ENCODE peak calls at places on chromosomes 1 and 21, in nine cellular contexts. Z, B, N, V, Q, I, D, T and O are unnamed samples.

GRCh38 chr1:30377230-30378022 is 346.0 kb downstream of the MATN1 start:
- DNase-seq in V (no peak), Z (no peak), N (no peak), T (peak; percentile 49), Q (no peak), I (no peak), D (no peak), B (no peak), O (no peak)

GRCh38 chr1:63902844-63903589 is 129.2 kb downstream of the ROR1 start:
- DNase-seq in V (peak; percentile 68), T (no peak), I (peak; percentile 34), B (no peak), D (no peak), Q (no peak), Z (no peak), N (no peak), O (peak; percentile 22)

GRCh38 chr1:238177960-238178359 is 287.2 kb upstream of the ZP4 start:
- DNase-seq in I (peak; percentile 83), D (no peak), V (peak; percentile 37), B (no peak), Z (no peak), N (no peak), Q (no peak), T (no peak), O (no peak)

GRCh38 chr1:225813250-225813964 is 3.5 kb downstream of the EPHX1 start:
- DNase-seq in T (peak; percentile 86), N (peak; percentile 82), Z (peak; percentile 74), B (no peak), I (no peak), Q (no peak), V (peak; percentile 81), D (peak; percentile 50), O (peak; percentile 86)

GRCh38 chr1:20496241-20496661 is 10.2 kb upstream of the CAMK2N1 start:
- DNase-seq in Q (no peak), D (no peak), N (no peak), Z (no peak), B (no peak), I (peak; percentile 90), V (peak; percentile 100), T (no peak), O (peak; percentile 42)

GRCh38 chr1:118117521-118117920 is 67.5 kb downstream of the SPAG17 start:
- DNase-seq in N (no peak), T (no peak), B (no peak), Z (no peak), V (no peak), Q (no peak), I (no peak), D (no peak), O (no peak)

GRCh38 chr1:158021721-158022120 is 28.3 kb downstream of the KIRREL1 start:
- DNase-seq in T (no peak), I (no peak), B (no peak), Q (no peak), D (no peak), Z (no peak), N (no peak), V (peak; percentile 37), O (no peak)

GRCh38 chr21:44939532-44940115 is at the start of gene SLX9:
- DNase-seq in D (peak; percentile 20), I (peak; percentile 74), T (peak; percentile 91), Z (peak; percentile 72), B (no peak), Q (no peak), N (peak; percentile 84), V (peak; percentile 44), O (peak; percentile 76)

GRCh38 chr1:26234644-26235384 is 814 bp downstream of the CEP85 start:
- DNase-seq in I (peak; percentile 41), Q (no peak), D (no peak), B (no peak), N (no peak), T (no peak), Z (no peak), V (peak; percentile 27), O (peak; percentile 6)

GRCh38 chr1:41751804-41752513 is 166.8 kb downstream of the HIVEP3 start:
- DNase-seq in V (no peak), N (peak; percentile 76), B (no peak), T (peak; percentile 71), Z (no peak), D (no peak), I (peak; percentile 91), Q (no peak), O (peak; percentile 40)

GRCh38 chr1:165395522-165396300 is 39.2 kb upstream of the LMX1A start:
- DNase-seq in Z (no peak), B (no peak), N (no peak), D (no peak), Q (no peak), V (peak; percentile 57), T (no peak), I (no peak), O (no peak)

GRCh38 chr1:9249534-9250335 is 15.2 kb downstream of the H6PD start:
- DNase-seq in V (peak; percentile 21), T (peak; percentile 81), Q (no peak), I (no peak), D (no peak), Z (peak; percentile 58), N (peak; percentile 74), B (no peak), O (peak; percentile 26)

GRCh38 chr1:23178931-23179330 is 10.3 kb upstream of the LUZP1 start:
- DNase-seq in Z (no peak), D (no peak), V (peak; percentile 35), I (no peak), Q (no peak), N (no peak), T (no peak), B (no peak), O (no peak)

GRCh38 chr1:71307451-71307850 is 226.6 kb upstream of the ZRANB2 start:
- DNase-seq in N (no peak), Q (no peak), D (peak; percentile 51), V (peak; percentile 71), I (peak; percentile 49), T (no peak), Z (no peak), B (peak; percentile 26), O (peak; percentile 95)

GRCh38 chr1:101004666-101005065 is 20.9 kb downstream of the DPH5 start:
- DNase-seq in N (no peak), B (no peak), T (no peak), Z (no peak), I (peak; percentile 37), V (peak; percentile 15), Q (no peak), D (no peak), O (peak; percentile 36)

DNA sequence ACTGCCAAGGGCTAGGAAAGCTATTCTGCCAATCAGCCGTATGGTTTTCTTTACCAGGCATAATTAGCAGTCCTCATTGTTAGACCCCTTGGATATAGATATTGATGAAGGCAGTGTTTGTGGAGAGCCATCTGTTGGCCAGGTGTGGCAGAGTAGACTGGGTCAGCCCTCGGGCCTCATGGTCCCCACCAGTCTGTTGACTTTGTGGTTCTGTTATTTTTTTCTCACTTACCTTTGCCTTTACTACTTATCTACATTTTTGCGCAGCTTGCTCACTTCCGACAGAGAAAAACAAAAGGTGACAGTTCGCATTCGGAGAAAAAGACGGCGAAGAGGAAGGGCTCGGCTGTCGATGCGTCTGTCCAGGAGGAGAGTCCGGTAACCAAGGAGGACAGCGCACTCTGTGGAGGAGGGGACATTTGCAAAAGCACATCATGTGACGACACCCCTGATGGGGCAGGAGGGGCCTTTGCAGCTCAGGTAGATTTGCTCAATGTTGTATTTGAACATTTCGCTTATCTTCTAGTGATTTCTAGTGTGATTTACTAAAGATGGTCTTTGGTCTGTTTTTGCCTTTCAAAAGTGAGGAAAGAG is 2.3 kb downstream of the PCNT start:
- DNase-seq in I (no peak), Q (no peak), V (no peak), T (no peak), Z (no peak), B (no peak), D (no peak), N (no peak), O (no peak)
- H3K4me3 ChIP-seq in I (no peak overlapping the region), Q (no peak overlapping the region), V (no peak overlapping the region), T (no peak overlapping the region), Z (no peak overlapping the region), B (no peak overlapping the region), D (no peak overlapping the region), N (no peak overlapping the region), O (no peak overlapping the region)

GRCh38 chr1:107661142-107661541 is 303.8 kb downstream of the VAV3 start:
- DNase-seq in B (no peak), Z (no peak), D (no peak), V (no peak), Q (no peak), N (no peak), T (no peak), I (no peak), O (no peak)
- TF ChIP-seq CTCF in B (no peak), Z (no peak), D (no peak), V (no peak), Q (no peak), N (no peak), T (no peak), I (no peak), O (no peak)

GRCh38 chr1:17069452-17070162 is 15.8 kb upstream of the SDHB start:
- DNase-seq in V (no peak), N (no peak), D (no peak), I (no peak), Z (no peak), T (no peak), B (no peak), Q (no peak), O (no peak)

GRCh38 chr1:17070163-17070525 is 16.3 kb upstream of the SDHB start:
- DNase-seq in V (no peak), D (no peak), N (no peak), I (no peak), T (no peak), Z (no peak), B (no peak), Q (no peak), O (no peak)

GRCh38 chr1:17067465-17068245 is 13.8 kb upstream of the SDHB start:
- DNase-seq in B (no peak), I (no peak), N (no peak), Z (no peak), Q (no peak), V (no peak), D (no peak), T (no peak), O (no peak)

GRCh38 chr1:17066530-17067426 is 12.9 kb upstream of the SDHB start:
- DNase-seq in D (no peak), T (no peak), B (no peak), N (no peak), Q (no peak), I (no peak), Z (no peak), V (no peak), O (no peak)

DNA sequence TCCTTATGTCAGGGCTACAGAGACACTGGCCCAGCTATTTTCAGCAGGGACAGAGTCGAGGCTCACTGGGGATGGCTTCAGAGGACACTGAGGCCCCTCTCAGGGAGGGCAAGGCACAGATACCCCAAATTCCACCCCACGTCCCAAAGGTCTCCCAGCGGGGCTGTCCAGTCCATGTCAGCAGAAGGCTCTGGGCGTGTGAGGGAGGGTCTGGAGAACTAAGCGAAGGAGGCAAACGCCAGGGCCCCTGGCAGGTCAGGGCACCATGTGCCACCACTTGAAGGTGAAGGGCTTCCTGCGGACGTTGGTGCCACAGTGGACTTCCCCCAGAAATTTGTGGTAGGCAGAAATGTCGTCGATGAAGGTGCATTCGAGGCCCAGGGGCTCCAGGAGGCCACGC is 15.0 kb upstream of the SDHB start:
- DNase-seq in Z (no peak), Q (no peak), D (no peak), T (no peak), I (no peak), N (no peak), V (no peak), B (no peak), O (no peak)
- H3K4me3 ChIP-seq in Z (no peak overlapping the region), Q (no peak overlapping the region), D (no peak overlapping the region), T (no peak overlapping the region), I (no peak overlapping the region), N (no peak overlapping the region), V (no peak overlapping the region), B (no peak overlapping the region), O (no peak overlapping the region)

GRCh38 chr1:151281225-151281968 is 702 bp upstream of the ZNF687 start:
- DNase-seq in V (peak; percentile 91), D (peak; percentile 91), I (peak; percentile 96), T (peak; percentile 97), B (peak; percentile 72), Z (peak; percentile 97), Q (peak; percentile 82), N (peak; percentile 97), O (peak; percentile 99)
- TF ChIP-seq CTCF in V (no peak), D (no peak), I (no peak), T (peak; percentile 33), B (no peak), Z (peak; percentile 65), Q (no peak), N (peak; percentile 25), O (peak; percentile 26)